ENCODE peak calls at places on chromosomes 3 and 15, in eight cellular contexts. One of them, this sample, is unnamed. For H3K4me1, the result is how much of the 10 kb centered on the place peaks cover.

GRCh38 chr3:71309342-71309741 is 274.2 kb downstream of the FOXP1 start:
- DNase-seq in MM.1S: no peak
- DNase-seq in GM23248: peak
- DNase-seq in PC-3: no peak
- DNase-seq in HCT116: no peak
- DNase-seq in HepG2: no peak
- DNase-seq in neural progenitor cell: no peak
- DNase-seq in fibroblast of lung: no peak
- DNase-seq in this sample: no peak

GRCh38 chr3:197746214-197746613 is 3.5 kb upstream of the FYTTD1 start:
- DNase-seq in MM.1S: no peak
- DNase-seq in GM23248: no peak
- DNase-seq in PC-3: no peak
- DNase-seq in HCT116: no peak
- DNase-seq in HepG2: no peak
- DNase-seq in neural progenitor cell: no peak
- DNase-seq in fibroblast of lung: no peak
- DNase-seq in this sample: no peak

GRCh38 chr3:44942202-44942921 is 33.6 kb downstream of the ZDHHC3 start:
- DNase-seq in MM.1S: no peak
- DNase-seq in GM23248: peak
- DNase-seq in PC-3: peak
- DNase-seq in HCT116: peak
- DNase-seq in HepG2: no peak
- DNase-seq in neural progenitor cell: no peak
- DNase-seq in fibroblast of lung: peak
- DNase-seq in this sample: no peak

GRCh38 chr3:137099336-137099735 is 141.6 kb downstream of the IL20RB start:
- DNase-seq in MM.1S: no peak
- DNase-seq in GM23248: no peak
- DNase-seq in PC-3: no peak
- DNase-seq in HCT116: no peak
- DNase-seq in HepG2: no peak
- DNase-seq in neural progenitor cell: peak
- DNase-seq in fibroblast of lung: no peak
- DNase-seq in this sample: no peak

GRCh38 chr3:120763601-120764000 is 21.1 kb downstream of the GTF2E1 start:
- DNase-seq in MM.1S: no peak
- DNase-seq in GM23248: no peak
- DNase-seq in PC-3: no peak
- DNase-seq in HCT116: no peak
- DNase-seq in HepG2: no peak
- DNase-seq in neural progenitor cell: no peak
- DNase-seq in fibroblast of lung: no peak
- DNase-seq in this sample: no peak

GRCh38 chr3:87167634-87168456 is 59.3 kb upstream of the CHMP2B start:
- DNase-seq in MM.1S: peak
- DNase-seq in GM23248: peak
- DNase-seq in PC-3: peak
- DNase-seq in HCT116: peak
- DNase-seq in HepG2: peak
- DNase-seq in neural progenitor cell: peak
- DNase-seq in fibroblast of lung: peak
- DNase-seq in this sample: peak

GRCh38 chr3:64915778-64916177 is 228.0 kb upstream of the ADAMTS9 start:
- DNase-seq in MM.1S: no peak
- DNase-seq in GM23248: peak
- DNase-seq in PC-3: no peak
- DNase-seq in HCT116: no peak
- DNase-seq in HepG2: no peak
- DNase-seq in neural progenitor cell: no peak
- DNase-seq in fibroblast of lung: peak
- DNase-seq in this sample: no peak

GRCh38 chr3:122535964-122536363 is 21.2 kb upstream of the KPNA1 start:
- DNase-seq in MM.1S: no peak
- DNase-seq in GM23248: no peak
- DNase-seq in PC-3: no peak
- DNase-seq in HCT116: no peak
- DNase-seq in HepG2: no peak
- DNase-seq in neural progenitor cell: no peak
- DNase-seq in fibroblast of lung: no peak
- DNase-seq in this sample: no peak

GRCh38 chr15:49242820-49243219 is 72.8 kb downstream of the GALK2 start:
- DNase-seq in MM.1S: no peak
- DNase-seq in GM23248: peak
- DNase-seq in PC-3: no peak
- DNase-seq in HCT116: no peak
- DNase-seq in HepG2: no peak
- DNase-seq in neural progenitor cell: no peak
- DNase-seq in fibroblast of lung: peak
- DNase-seq in this sample: no peak

GRCh38 chr15:82709081-82709420 is 624 bp downstream of the AP3B2 start:
- DNase-seq in MM.1S: no peak
- DNase-seq in GM23248: no peak
- DNase-seq in PC-3: no peak
- DNase-seq in HCT116: no peak
- DNase-seq in HepG2: no peak
- DNase-seq in neural progenitor cell: no peak
- DNase-seq in fibroblast of lung: peak
- DNase-seq in this sample: peak

GRCh38 chr3:157913751-157914150 is 192.5 kb downstream of the SHOX2 start:
- DNase-seq in MM.1S: no peak
- DNase-seq in GM23248: peak
- DNase-seq in PC-3: peak
- DNase-seq in HCT116: no peak
- DNase-seq in HepG2: no peak
- DNase-seq in neural progenitor cell: no peak
- DNase-seq in fibroblast of lung: peak
- DNase-seq in this sample: no peak

GRCh38 chr3:9497821-9498565 is 55.6 kb downstream of the LHFPL4 start:
- DNase-seq in MM.1S: no peak
- DNase-seq in GM23248: peak
- DNase-seq in PC-3: peak
- DNase-seq in HCT116: peak
- DNase-seq in HepG2: no peak
- DNase-seq in neural progenitor cell: no peak
- DNase-seq in fibroblast of lung: peak
- DNase-seq in this sample: no peak

GRCh38 chr3:37864904-37865303 is 3.2 kb downstream of the CTDSPL start:
- DNase-seq in MM.1S: peak
- DNase-seq in GM23248: no peak
- DNase-seq in PC-3: peak
- DNase-seq in HCT116: no peak
- DNase-seq in HepG2: peak
- DNase-seq in neural progenitor cell: no peak
- DNase-seq in fibroblast of lung: no peak
- DNase-seq in this sample: peak

GRCh38 chr3:187742351-187743171 is 2.7 kb downstream of the BCL6 start:
- DNase-seq in MM.1S: no peak
- DNase-seq in GM23248: peak
- DNase-seq in PC-3: peak
- DNase-seq in HCT116: no peak
- DNase-seq in HepG2: no peak
- DNase-seq in neural progenitor cell: no peak
- DNase-seq in fibroblast of lung: peak
- DNase-seq in this sample: no peak

GRCh38 chr15:87522997-87523396 is 733.5 kb downstream of the NTRK3 start:
- DNase-seq in MM.1S: no peak
- DNase-seq in GM23248: no peak
- DNase-seq in PC-3: no peak
- DNase-seq in HCT116: no peak
- DNase-seq in HepG2: no peak
- DNase-seq in neural progenitor cell: no peak
- DNase-seq in fibroblast of lung: no peak
- DNase-seq in this sample: no peak

GRCh38 chr3:63450023-63450422 is 171.9 kb downstream of the SYNPR start:
- DNase-seq in MM.1S: no peak
- DNase-seq in GM23248: peak
- DNase-seq in PC-3: no peak
- DNase-seq in HCT116: no peak
- DNase-seq in HepG2: no peak
- DNase-seq in neural progenitor cell: no peak
- DNase-seq in fibroblast of lung: peak
- DNase-seq in this sample: no peak

GRCh38 chr15:47184003-47184404 is 533.3 kb upstream of the SEMA6D start:
- DNase-seq in MM.1S: peak
- DNase-seq in GM23248: peak
- DNase-seq in PC-3: no peak
- DNase-seq in HCT116: no peak
- DNase-seq in HepG2: no peak
- DNase-seq in neural progenitor cell: peak
- DNase-seq in fibroblast of lung: no peak
- DNase-seq in this sample: peak
- TF ChIP-seq EZH2 in MM.1S: no peak
- TF ChIP-seq EZH2 in GM23248: no peak
- TF ChIP-seq EZH2 in PC-3: no peak
- TF ChIP-seq EZH2 in HCT116: no peak
- TF ChIP-seq EZH2 in HepG2: no peak
- TF ChIP-seq EZH2 in neural progenitor cell: no peak
- TF ChIP-seq EZH2 in fibroblast of lung: peak
- TF ChIP-seq EZH2 in this sample: no peak

DNA sequence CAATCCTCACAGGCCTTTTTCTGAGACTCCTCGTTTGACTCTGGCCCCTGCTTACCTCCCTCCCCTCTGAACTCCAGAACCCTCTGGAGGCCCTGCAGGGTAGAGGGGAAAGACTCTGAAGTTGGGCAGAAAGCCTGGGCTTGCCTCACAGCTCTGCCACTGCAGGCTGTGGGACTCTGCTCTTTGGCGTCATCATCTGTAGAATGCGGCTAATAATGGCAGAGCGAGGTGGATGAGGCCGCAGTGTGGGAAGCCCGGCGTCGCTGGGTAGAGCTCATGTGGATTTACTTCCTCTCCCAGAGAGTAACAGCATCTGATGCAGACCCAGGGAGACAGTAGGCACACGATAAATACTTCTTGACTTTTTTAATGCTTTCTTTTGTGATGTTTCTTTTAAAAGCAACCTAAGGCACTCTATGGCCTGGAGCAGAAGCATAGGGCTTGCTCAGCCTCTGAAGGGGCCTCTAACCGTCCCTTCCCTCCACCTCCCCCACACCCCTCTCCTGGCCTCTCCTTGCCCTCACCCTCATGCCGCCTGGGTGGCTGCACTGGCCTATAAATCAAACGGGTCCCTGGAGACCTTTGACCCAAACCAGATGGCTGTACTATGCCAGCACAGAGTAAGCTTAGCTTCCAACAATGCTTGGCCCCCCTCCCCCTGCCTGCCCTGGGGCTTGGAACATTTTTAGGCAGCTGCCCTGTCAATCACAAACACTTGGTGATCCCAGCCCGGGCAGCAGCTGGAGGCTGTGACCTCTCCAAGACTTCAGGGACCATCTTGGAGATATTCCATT is 32.9 kb downstream of the SPSB4 start:
- DNase-seq in MM.1S: no peak
- DNase-seq in GM23248: no peak
- DNase-seq in PC-3: no peak
- DNase-seq in HCT116: no peak
- DNase-seq in HepG2: no peak
- DNase-seq in neural progenitor cell: peak
- DNase-seq in fibroblast of lung: no peak
- DNase-seq in this sample: no peak
- H3K27ac ChIP-seq in MM.1S: no peak
- H3K27ac ChIP-seq in GM23248: no peak
- H3K27ac ChIP-seq in PC-3: no peak
- H3K27ac ChIP-seq in HCT116: no peak
- H3K27ac ChIP-seq in HepG2: no peak
- H3K27ac ChIP-seq in neural progenitor cell: peak
- H3K27ac ChIP-seq in fibroblast of lung: no peak
- H3K27ac ChIP-seq in this sample: no peak

GRCh38 chr3:11696054-11696453 is 52.3 kb upstream of the VGLL4 start:
- DNase-seq in MM.1S: no peak
- DNase-seq in GM23248: peak
- DNase-seq in PC-3: no peak
- DNase-seq in HCT116: no peak
- DNase-seq in HepG2: no peak
- DNase-seq in neural progenitor cell: no peak
- DNase-seq in fibroblast of lung: no peak
- DNase-seq in this sample: no peak
- H3K4me1 ChIP-seq in MM.1S: under half
- H3K4me1 ChIP-seq in GM23248: under half
- H3K4me1 ChIP-seq in PC-3: under half
- H3K4me1 ChIP-seq in HCT116: under half
- H3K4me1 ChIP-seq in HepG2: under half
- H3K4me1 ChIP-seq in neural progenitor cell: under half
- H3K4me1 ChIP-seq in fibroblast of lung: under half
- H3K4me1 ChIP-seq in this sample: under half

DNA sequence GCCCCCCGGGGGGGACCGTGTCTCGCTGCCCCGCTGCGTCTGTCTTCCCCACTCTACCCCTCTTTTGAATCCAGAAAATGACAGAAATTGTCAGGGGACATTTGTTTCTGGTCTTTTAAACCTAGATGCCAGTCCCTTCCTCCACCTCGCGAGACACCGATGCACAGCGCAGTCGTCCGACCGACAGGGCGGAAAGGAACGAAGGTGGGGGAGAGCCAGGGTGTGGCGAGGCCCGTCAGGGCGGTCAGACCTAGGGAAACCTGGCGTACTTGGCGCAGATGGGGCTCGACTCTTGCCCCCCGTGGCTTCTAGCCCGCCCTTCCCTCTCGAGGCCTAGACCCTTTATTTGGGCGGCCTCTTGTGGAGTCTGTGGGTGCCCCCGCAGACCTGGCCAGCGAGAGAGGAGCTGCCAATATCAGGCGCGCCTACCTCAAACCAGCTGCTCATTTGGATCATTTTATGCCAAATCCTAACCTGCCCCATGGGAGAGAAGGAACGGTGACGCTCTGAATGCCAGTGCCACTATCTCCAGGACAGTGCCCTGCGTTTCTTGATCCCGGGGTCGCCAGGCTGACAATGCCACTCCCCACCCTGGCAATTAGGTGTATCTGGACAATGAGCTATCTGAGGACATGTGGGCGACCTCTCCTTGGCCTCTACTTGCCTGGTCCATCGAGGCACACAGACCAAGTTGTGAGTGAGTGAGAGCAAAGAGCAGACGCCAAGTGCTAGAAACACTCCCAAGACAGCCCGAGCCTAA is 500 bp upstream of the RAB6B start:
- DNase-seq in MM.1S: no peak
- DNase-seq in GM23248: peak
- DNase-seq in PC-3: no peak
- DNase-seq in HCT116: no peak
- DNase-seq in HepG2: no peak
- DNase-seq in neural progenitor cell: peak
- DNase-seq in fibroblast of lung: peak
- DNase-seq in this sample: no peak
- TF ChIP-seq EZH2 in MM.1S: no peak
- TF ChIP-seq EZH2 in GM23248: no peak
- TF ChIP-seq EZH2 in PC-3: no peak
- TF ChIP-seq EZH2 in HCT116: no peak
- TF ChIP-seq EZH2 in HepG2: no peak
- TF ChIP-seq EZH2 in neural progenitor cell: peak
- TF ChIP-seq EZH2 in fibroblast of lung: no peak
- TF ChIP-seq EZH2 in this sample: no peak